ENCODE peak calls at places on chromosomes 2 and 18, in seven cellular contexts. O is nephron progenitor cell; Z is fibroblast of pulmonary artery; U is NAMALWA; V is EL; K is iris pigment epithelial cell; F is CD4-positive, alpha-beta T cell. N is an unnamed sample.

GRCh38 chr2:8662239-8662879 is 19.5 kb upstream of the ID2 start:
- DNase-seq in U (no peak), K (peak), V (peak), F (no peak), Z (peak), O (no peak), N (peak)

GRCh38 chr2:154238252-154238651 is 366.5 kb downstream of the GALNT13 start:
- DNase-seq in O (no peak), U (no peak), Z (no peak), F (no peak), K (no peak), V (no peak), N (no peak)

GRCh38 chr2:15571729-15572128 is 10.6 kb upstream of the NBAS start:
- DNase-seq in Z (no peak), V (no peak), F (no peak), K (no peak), U (no peak), O (no peak), N (no peak)

GRCh38 chr2:111698743-111699554 is 185.0 kb downstream of the ANAPC1 start:
- DNase-seq in F (peak), V (peak), K (peak), Z (peak), U (peak), O (no peak), N (peak)

GRCh38 chr2:652881-653480 is 24.2 kb downstream of the TMEM18 start:
- DNase-seq in F (no peak), V (no peak), U (no peak), Z (no peak), O (no peak), K (no peak), N (no peak)

GRCh38 chr2:17604050-17604449 is 63.6 kb downstream of the VSNL1 start:
- DNase-seq in V (no peak), K (no peak), O (no peak), Z (no peak), F (no peak), U (no peak), N (no peak)

GRCh38 chr2:164599954-164600589 is 21.2 kb downstream of the GRB14 start:
- DNase-seq in V (peak), U (peak), K (peak), O (peak), F (no peak), Z (peak), N (peak)

GRCh38 chr2:176128172-176129012 is 1.1 kb upstream of the HOXD8 start:
- DNase-seq in Z (no peak), K (no peak), U (no peak), O (no peak), V (no peak), F (no peak), N (no peak)

GRCh38 chr2:47072728-47073191 is 82.3 kb downstream of the STPG4 start:
- DNase-seq in O (no peak), Z (no peak), F (no peak), K (no peak), V (no peak), U (peak), N (no peak)

GRCh38 chr18:76476665-76477561 is 18.1 kb downstream of the ZNF516 start:
- DNase-seq in F (no peak), K (peak), Z (peak), U (no peak), O (no peak), V (peak), N (peak)

GRCh38 chr2:188601927-188602326 is 310.3 kb downstream of the GULP1 start:
- DNase-seq in V (peak), K (peak), U (no peak), O (no peak), Z (no peak), F (no peak), N (no peak)

GRCh38 chr18:64720781-64721464 is 572.0 kb upstream of the LINC00305 start:
- DNase-seq in O (peak), Z (no peak), K (no peak), U (no peak), V (no peak), F (no peak), N (no peak)

GRCh38 chr2:160493227-160494028 is at the start of gene RBMS1:
- DNase-seq in O (peak), V (peak), F (peak), U (no peak), K (peak), Z (peak), N (peak)

GRCh38 chr18:54983041-54983686 is 23.9 kb upstream of the CCDC68 start:
- DNase-seq in K (peak), U (peak), O (no peak), Z (peak), V (peak), F (no peak), N (peak)

GRCh38 chr2:10005461-10005860 is 37.9 kb upstream of the KLF11 start:
- DNase-seq in K (no peak), U (no peak), V (no peak), O (no peak), Z (no peak), F (no peak), N (no peak)

GRCh38 chr2:72681016-72681995 is 144.5 kb downstream of the EXOC6B start:
- DNase-seq in Z (peak), U (no peak), K (peak), F (no peak), V (no peak), O (no peak), N (no peak)

GRCh38 chr18:11095211-11095610 is 54.2 kb downstream of the PIEZO2 start:
- DNase-seq in O (no peak), F (no peak), U (no peak), Z (no peak), K (no peak), V (no peak), N (no peak)

GRCh38 chr2:203861607-203862006 is 6.0 kb upstream of the CTLA4 start:
- DNase-seq in V (no peak), U (no peak), Z (no peak), F (no peak), O (no peak), K (no peak), N (no peak)

GRCh38 chr18:73408434-73408833 is 540.6 kb upstream of the NETO1 start:
- DNase-seq in K (no peak), O (no peak), Z (peak), F (no peak), V (no peak), U (no peak), N (no peak)

GRCh38 chr2:237590272-237591020 is at the start of gene RAB17:
- DNase-seq in K (no peak), V (peak), U (no peak), O (no peak), Z (peak), F (no peak), N (no peak)

GRCh38 chr2:150462772-150463171 is 24.7 kb downstream of the RND3 start:
- DNase-seq in Z (peak), V (no peak), O (no peak), U (no peak), K (no peak), F (no peak), N (no peak)

N was measured in AG08396.